ENCODE peak calls at places on chromosomes 6 and 20, in four cellular contexts. R, X, O and S are unnamed samples.

GRCh38 chr20:62872863-62873261 is 11.2 kb upstream of the TCFL5 start:
- DNase-seq in R (no peak), X (no peak), O (no peak), S (no peak)

GRCh38 chr6:112639436-112639835 is 292.3 kb downstream of the RFPL4B start:
- DNase-seq in R (no peak), X (no peak), O (no peak), S (no peak)

GRCh38 chr20:40564997-40565680 is 123.9 kb downstream of the MAFB start:
- DNase-seq in R (no peak), X (no peak), O (no peak), S (no peak)

GRCh38 chr6:93036835-93037234 is 382.5 kb downstream of the EPHA7 start:
- DNase-seq in R (no peak), X (no peak), O (no peak), S (no peak)

GRCh38 chr6:72271531-72271930 is 350.3 kb upstream of the KCNQ5 start:
- DNase-seq in R (no peak), X (no peak), O (no peak), S (no peak)

GRCh38 chr6:17431581-17431980 is 38.2 kb downstream of the CAP2 start:
- DNase-seq in R (no peak), X (no peak), O (no peak), S (no peak)

GRCh38 chr6:49001856-49002255 is 461.2 kb downstream of the MMUT start:
- DNase-seq in R (no peak), X (peak; percentile 4), O (no peak), S (no peak)

GRCh38 chr6:12841619-12842018 is 125.1 kb downstream of the PHACTR1 start:
- DNase-seq in R (no peak), X (no peak), O (no peak), S (no peak)

GRCh38 chr6:92538296-92538695 is 881.1 kb downstream of the EPHA7 start:
- DNase-seq in R (no peak), X (peak; percentile 0), O (no peak), S (no peak)

GRCh38 chr6:2259002-2259494 is 13.6 kb upstream of the GMDS start:
- DNase-seq in R (no peak), X (no peak), O (no peak), S (no peak)

GRCh38 chr20:57716893-57717292 is 7.1 kb upstream of the PMEPA1 start:
- DNase-seq in R (no peak), X (no peak), O (no peak), S (no peak)

GRCh38 chr6:30626484-30627366 is at the start of gene ATAT1:
- DNase-seq in R (peak; percentile 88), X (no peak), O (peak; percentile 94), S (peak; percentile 93)

GRCh38 chr20:57315083-57315963 is 14.3 kb upstream of the SPO11 start:
- DNase-seq in R (no peak), X (no peak), O (no peak), S (peak; percentile 44)

GRCh38 chr20:63667858-63668257 is 9.7 kb downstream of the RTEL1 start:
- DNase-seq in R (no peak), X (no peak), O (no peak), S (no peak)

GRCh38 chr6:7918403-7918802 is 7.8 kb upstream of the TXNDC5 start:
- DNase-seq in R (no peak), X (no peak), O (no peak), S (no peak)

GRCh38 chr20:2599265-2600060 is 53.0 kb upstream of the NOP56 start:
- DNase-seq in R (no peak), X (no peak), O (no peak), S (no peak)

GRCh38 chr6:36104836-36105235 is 25.5 kb upstream of the MAPK13 start:
- DNase-seq in R (no peak), X (no peak), O (peak; percentile 87), S (no peak)

GRCh38 chr6:143507358-143508145 is 4.0 kb downstream of the FUCA2 start:
- DNase-seq in R (no peak), X (no peak), O (no peak), S (no peak)

GRCh38 chr20:8221887-8222419 is 89.9 kb downstream of the PLCB1 start:
- DNase-seq in R (no peak), X (no peak), O (no peak), S (no peak)

GRCh38 chr6:99334526-99335127 is 14.8 kb downstream of the FAXC start:
- DNase-seq in R (no peak), X (no peak), O (peak; percentile 31), S (no peak)

GRCh38 chr6:37630281-37630799 is 67.3 kb downstream of the MDGA1 start:
- DNase-seq in R (peak; percentile 59), X (peak; percentile 93), O (no peak), S (no peak)

GRCh38 chr6:46476301-46476700 is 14.9 kb downstream of the RCAN2 start:
- DNase-seq in R (no peak), X (no peak), O (no peak), S (no peak)

GRCh38 chr6:21111399-21111725 is 482.2 kb upstream of the SOX4 start:
- DNase-seq in R (no peak), X (no peak), O (no peak), S (no peak)

GRCh38 chr20:34988176-34988540 is 32.5 kb downstream of the MYH7B start:
- DNase-seq in R (no peak), X (no peak), O (no peak), S (no peak)

GRCh38 chr6:20203561-20204528 is 8.4 kb downstream of the MBOAT1 start:
- DNase-seq in R (no peak), X (no peak), O (no peak), S (no peak)

GRCh38 chr6:3230275-3231212 is 3.1 kb upstream of the TUBB2B start:
- DNase-seq in R (no peak), X (no peak), O (peak; percentile 55), S (no peak)

GRCh38 chr20:36866681-36867485 is 9.1 kb upstream of the TLDC2 start:
- DNase-seq in R (no peak), X (no peak), O (no peak), S (no peak)

GRCh38 chr6:136962661-136963060 is 40.6 kb downstream of the SLC35D3 start:
- DNase-seq in R (no peak), X (no peak), O (peak; percentile 61), S (no peak)

GRCh38 chr6:118903134-118903533 is 9.2 kb downstream of the ASF1A start:
- DNase-seq in R (no peak), X (no peak), O (no peak), S (no peak)

GRCh38 chr20:36106606-36107005 is 47.9 kb upstream of the EPB41L1 start:
- DNase-seq in R (peak; percentile 56), X (no peak), O (no peak), S (no peak)

GRCh38 chr6:5865492-5866031 is 141.2 kb downstream of the NRN1 start:
- DNase-seq in R (no peak), X (no peak), O (no peak), S (no peak)

GRCh38 chr6:14706378-14706929 is 539.4 kb upstream of the JARID2 start:
- DNase-seq in R (peak; percentile 61), X (peak; percentile 97), O (no peak), S (no peak)

GRCh38 chr20:1537731-1538058 is 19.8 kb downstream of the SIRPD start:
- DNase-seq in R (peak; percentile 71), X (no peak), O (no peak), S (no peak)

GRCh38 chr6:144217264-144217663 is 66.9 kb downstream of the STX11 start:
- DNase-seq in R (no peak), X (no peak), O (no peak), S (no peak)

GRCh38 chr6:102763886-102764285 is 1370.4 kb downstream of the GRIK2 start:
- DNase-seq in R (no peak), X (no peak), O (no peak), S (no peak)

GRCh38 chr20:24495266-24495665 is 25.8 kb downstream of the SYNDIG1 start:
- DNase-seq in R (no peak), X (no peak), O (no peak), S (peak; percentile 77)

GRCh38 chr6:96899019-96899418 is 1.3 kb upstream of the NDUFAF4 start:
- DNase-seq in R (no peak), X (peak; percentile 4), O (peak; percentile 27), S (no peak)

GRCh38 chr6:134328138-134328537 is 10.2 kb upstream of the SGK1 start:
- DNase-seq in R (no peak), X (no peak), O (no peak), S (no peak)

GRCh38 chr6:134330555-134330954 is 12.6 kb upstream of the SGK1 start:
- DNase-seq in R (no peak), X (no peak), O (no peak), S (no peak)

GRCh38 chr6:134328792-134329191 is 10.9 kb upstream of the SGK1 start:
- DNase-seq in R (no peak), X (no peak), O (no peak), S (no peak)

GRCh38 chr6:134331255-134331654 is 13.3 kb upstream of the SGK1 start:
- DNase-seq in R (no peak), X (no peak), O (no peak), S (no peak)
- TF ChIP-seq CTCF in R (no peak), X (no peak), O (no peak), S (no peak)

GRCh38 chr6:91167846-91168245 is 581.0 kb upstream of the MAP3K7 start:
- DNase-seq in R (no peak), X (no peak), O (no peak), S (no peak)
- TF ChIP-seq CTCF in R (no peak), X (no peak), O (peak; percentile 39), S (peak; percentile 67)

GRCh38 chr6:105510746-105511145 is 107.9 kb upstream of the PREP start:
- DNase-seq in R (no peak), X (no peak), O (no peak), S (no peak)

GRCh38 chr6:105507811-105508210 is 104.9 kb upstream of the PREP start:
- DNase-seq in R (no peak), X (no peak), O (no peak), S (no peak)

GRCh38 chr6:105511639-105512038 is 108.8 kb upstream of the PREP start:
- DNase-seq in R (no peak), X (no peak), O (no peak), S (no peak)

GRCh38 chr6:105514306-105514705 is 111.4 kb upstream of the PREP start:
- DNase-seq in R (no peak), X (no peak), O (no peak), S (no peak)

DNA sequence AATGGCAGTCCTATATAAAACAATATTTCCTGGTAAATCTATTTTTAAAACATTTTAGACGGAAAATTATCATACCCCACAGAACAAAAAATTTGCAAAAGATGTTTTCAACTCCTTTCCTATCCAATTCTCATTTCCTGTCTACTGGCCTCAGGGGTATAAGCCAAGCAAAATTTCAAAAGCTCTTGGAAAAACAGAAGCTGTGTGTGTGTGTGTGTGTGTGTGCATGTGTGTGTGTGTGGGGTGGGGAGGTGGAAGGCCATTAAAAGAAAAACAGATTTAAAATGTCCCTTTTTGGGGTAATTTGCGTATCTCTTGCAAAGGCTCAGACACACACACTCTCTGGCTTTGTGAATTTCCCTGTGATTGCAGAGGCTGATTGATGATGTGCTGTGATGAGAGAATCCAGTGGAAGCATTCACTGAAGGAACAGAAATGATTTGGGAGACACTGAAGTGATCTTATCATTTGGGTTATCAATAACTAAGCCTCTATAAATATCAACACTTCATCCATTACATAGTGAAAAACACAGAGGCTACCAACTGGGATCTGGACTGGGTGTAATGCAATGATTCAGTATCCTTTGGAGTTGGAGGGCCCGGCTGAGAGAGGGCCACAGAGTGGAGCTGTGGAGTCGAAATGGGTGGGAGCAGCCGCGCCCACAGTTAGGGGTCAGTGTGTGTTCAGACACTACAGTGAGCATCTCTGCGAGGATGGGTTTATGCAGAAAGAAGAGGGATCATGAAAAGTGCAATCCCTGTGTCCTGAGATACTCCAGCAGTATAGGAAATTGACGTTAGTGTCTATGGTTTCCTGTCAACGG is 106.8 kb upstream of the PREP start:
- DNase-seq in R (no peak), X (no peak), O (peak; percentile 80), S (no peak)
- TF ChIP-seq CTCF in R (no peak), X (peak; percentile 41), O (peak; percentile 69), S (peak; percentile 42)

GRCh38 chr6:23003671-23004598 is 434.6 kb downstream of the HDGFL1 start:
- DNase-seq in R (no peak), X (peak; percentile 65), O (peak; percentile 76), S (no peak)
- TF ChIP-seq CTCF in R (no peak), X (no peak), O (peak; percentile 13), S (no peak)